ENCODE peak calls at places on chromosomes 12 and 14, in nine cellular contexts. Z, E, G, V, R, X, U, I and A are unnamed samples.

GRCh38 chr14:68262567-68262966 is 443.0 kb downstream of the RAD51B start:
- DNase-seq in R (no peak), I (no peak), G (no peak), U (no peak), V (no peak), Z (no peak), E (no peak), X (no peak), A (no peak)

GRCh38 chr14:32709072-32709471 is 229.6 kb upstream of the NPAS3 start:
- DNase-seq in E (peak; percentile 95), R (no peak), G (peak; percentile 94), U (no peak), I (no peak), V (no peak), Z (peak; percentile 90), X (no peak), A (peak; percentile 24)

GRCh38 chr14:86462193-86462592 is 932.2 kb downstream of the FLRT2 start:
- DNase-seq in U (peak; percentile 50), Z (peak; percentile 6), G (peak; percentile 3), R (no peak), V (no peak), X (no peak), I (peak; percentile 87), E (no peak), A (peak; percentile 16)

GRCh38 chr12:116318738-116319050 is 41.2 kb upstream of the MED13L start:
- DNase-seq in I (no peak), U (no peak), E (no peak), V (no peak), Z (no peak), X (no peak), R (no peak), G (no peak), A (peak; percentile 59)

GRCh38 chr14:76337619-76338545 is 38.1 kb upstream of the ESRRB start:
- DNase-seq in E (no peak), G (no peak), X (no peak), R (no peak), U (no peak), V (no peak), I (no peak), Z (peak; percentile 17), A (no peak)

GRCh38 chr12:89051065-89051677 is 301.1 kb downstream of the DUSP6 start:
- DNase-seq in V (no peak), X (peak; percentile 70), E (peak; percentile 44), Z (peak; percentile 77), I (peak; percentile 76), U (peak; percentile 72), G (peak; percentile 57), R (peak; percentile 53), A (peak; percentile 68)

GRCh38 chr14:77041837-77042557 is 13.5 kb upstream of the IRF2BPL start:
- DNase-seq in X (no peak), I (no peak), R (no peak), U (no peak), Z (peak; percentile 95), G (peak; percentile 98), E (peak; percentile 98), V (no peak), A (peak; percentile 59)

GRCh38 chr12:111964935-111965334 is 48.0 kb downstream of the TMEM116 start:
- DNase-seq in V (no peak), E (no peak), Z (no peak), U (no peak), R (no peak), G (no peak), I (no peak), X (no peak), A (no peak)

GRCh38 chr14:81471062-81471461 is 62.6 kb downstream of the SEL1L start:
- DNase-seq in G (no peak), U (no peak), R (no peak), V (no peak), E (no peak), X (no peak), Z (no peak), I (peak; percentile 81), A (no peak)

GRCh38 chr12:54421175-54421872 is 2.3 kb upstream of the ITGA5 start:
- DNase-seq in U (no peak), V (no peak), Z (peak; percentile 70), X (no peak), E (peak; percentile 23), I (no peak), G (peak; percentile 50), R (peak; percentile 34), A (no peak)

GRCh38 chr12:19428261-19428660 is 11.0 kb upstream of the AEBP2 start:
- DNase-seq in I (no peak), U (no peak), Z (peak; percentile 13), E (peak; percentile 22), V (no peak), G (peak; percentile 27), R (no peak), X (no peak), A (no peak)

GRCh38 chr14:49512147-49512551 is 74.0 kb downstream of the RPS29 start:
- DNase-seq in V (no peak), U (no peak), X (peak; percentile 16), G (peak; percentile 95), E (peak; percentile 94), Z (peak; percentile 92), I (no peak), R (peak; percentile 94), A (no peak)

DNA sequence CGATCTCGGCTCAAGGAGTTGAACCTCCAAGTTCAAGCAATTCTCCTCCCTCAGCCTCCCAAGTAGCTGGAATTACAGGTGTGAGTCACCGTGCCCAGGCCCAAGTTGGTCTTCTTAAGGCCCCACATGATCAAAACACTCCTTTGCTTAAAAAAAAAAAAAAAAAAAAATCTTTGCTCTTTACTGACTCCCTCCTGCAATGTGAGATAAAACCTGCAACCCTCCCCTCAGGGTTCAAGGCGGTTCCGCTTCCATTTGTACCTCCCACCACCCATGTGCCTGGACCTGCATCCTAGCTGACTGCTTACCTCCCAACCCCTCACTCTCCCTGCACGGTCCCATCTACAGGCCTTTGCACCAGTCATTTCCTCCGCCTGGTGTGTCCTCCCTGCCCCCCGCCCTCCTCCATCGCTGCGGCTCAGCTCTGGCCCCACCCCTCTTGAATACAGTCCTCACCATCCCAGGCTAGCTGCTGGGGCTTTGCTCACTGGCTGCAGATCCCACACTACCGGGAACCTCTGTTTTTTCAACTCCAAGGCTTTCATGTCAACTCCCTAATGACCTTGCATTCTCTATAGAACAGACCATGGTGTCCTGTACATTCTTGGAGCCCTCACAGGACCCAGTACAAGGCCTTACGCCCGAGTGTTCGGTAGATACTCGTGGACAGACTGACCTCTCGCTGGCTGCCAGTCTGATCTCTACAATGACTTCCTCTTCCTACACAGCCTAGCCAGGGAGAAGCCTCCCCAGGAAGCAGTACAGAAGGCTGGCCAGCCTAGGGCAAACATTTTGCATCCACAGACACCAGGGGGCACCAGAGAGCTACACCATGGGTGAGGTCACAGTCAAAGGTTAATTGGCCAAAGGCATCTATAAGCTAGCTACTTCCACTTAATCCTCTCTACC is 14.2 kb upstream of the PNMA1 start:
- DNase-seq in Z (peak; percentile 77), E (no peak), X (peak; percentile 61), G (peak; percentile 47), U (peak; percentile 88), R (peak; percentile 66), I (peak; percentile 95), V (peak; percentile 97), A (peak; percentile 88)
- H3K4me2 ChIP-seq in Z (no peak overlapping the region), E (peak overlapping the region; percentile 28), X (no peak overlapping the region), G (no peak overlapping the region), U (no peak overlapping the region), R (peak overlapping the region; percentile 58), I (no peak overlapping the region), V (no peak overlapping the region), A (no peak overlapping the region)

DNA sequence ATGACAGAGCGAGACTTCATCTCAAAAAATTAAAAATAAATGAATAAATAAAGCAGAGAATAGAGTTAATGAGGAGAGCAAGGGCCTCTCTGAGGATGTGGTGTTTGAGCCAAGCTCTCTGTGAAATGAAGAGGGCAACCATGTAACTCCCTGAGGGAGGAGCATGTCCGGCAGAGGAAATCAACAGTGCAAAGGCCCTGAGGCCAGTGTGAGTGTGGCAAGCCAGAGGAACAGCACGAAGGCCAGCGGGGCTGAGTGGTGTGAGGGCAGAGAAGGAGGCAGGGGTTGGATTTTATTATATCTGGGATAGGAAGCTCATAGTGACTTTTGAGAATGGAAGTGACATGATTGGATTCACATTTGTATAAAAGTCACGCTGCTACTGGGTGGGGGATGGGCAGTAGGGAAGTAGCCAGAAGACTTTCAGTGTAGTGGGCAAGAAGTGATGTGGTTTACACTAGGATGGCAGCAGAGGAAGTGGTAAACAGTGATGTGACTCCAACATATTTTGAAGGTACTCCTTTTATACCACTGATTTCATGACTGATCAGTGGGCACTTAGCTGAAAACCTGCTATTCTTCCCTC is 10.3 kb upstream of the LRP1-AS start:
- DNase-seq in V (no peak), X (no peak), Z (no peak), E (no peak), G (no peak), R (no peak), I (no peak), U (no peak), A (no peak)
- H4K20me1 ChIP-seq in V (peaks cover 3% of the 10 kb centered on the region), X (no peaks in the 10 kb centered on the region), Z (no peaks in the 10 kb centered on the region), E (peaks cover 88% of the 10 kb centered on the region), G (no peaks in the 10 kb centered on the region), R (no peaks in the 10 kb centered on the region), I (no peaks in the 10 kb centered on the region), U (no peaks in the 10 kb centered on the region), A (no peaks in the 10 kb centered on the region)

GRCh38 chr12:110637869-110638441 is 24.0 kb downstream of the TCTN1 start:
- DNase-seq in I (no peak), R (no peak), E (no peak), U (no peak), Z (no peak), V (no peak), G (peak; percentile 16), X (no peak), A (no peak)

GRCh38 chr12:110638792-110639191 is 24.9 kb downstream of the TCTN1 start:
- DNase-seq in E (no peak), R (no peak), I (no peak), X (no peak), G (no peak), U (no peak), V (no peak), Z (no peak), A (no peak)

GRCh38 chr12:110639336-110640178 is 25.6 kb downstream of the TCTN1 start:
- DNase-seq in V (no peak), U (no peak), R (no peak), G (peak; percentile 88), Z (peak; percentile 78), I (no peak), X (no peak), E (peak; percentile 86), A (no peak)

GRCh38 chr12:110636516-110636915 is 22.6 kb downstream of the TCTN1 start:
- DNase-seq in R (no peak), E (no peak), G (no peak), Z (no peak), U (no peak), I (no peak), X (no peak), V (no peak), A (no peak)

DNA sequence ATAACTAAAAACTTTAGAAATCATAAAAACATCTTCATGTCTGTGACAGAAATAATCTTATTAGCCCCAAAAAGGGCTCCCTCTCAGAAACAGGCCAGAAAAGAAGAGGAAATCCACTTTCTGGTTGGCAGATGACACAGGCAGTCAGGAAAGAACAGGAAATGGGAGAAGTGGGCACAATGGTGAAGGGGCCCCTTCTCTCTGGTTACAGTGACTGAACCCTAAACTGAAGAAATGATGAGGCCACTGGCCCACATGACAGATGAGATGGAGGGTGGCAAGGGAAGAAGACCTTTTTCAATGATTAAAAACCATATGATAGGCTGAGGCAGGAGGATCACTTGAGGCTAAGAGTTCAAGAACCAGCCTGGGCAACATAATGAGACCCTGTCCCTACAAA is 21.1 kb downstream of the TCTN1 start:
- DNase-seq in U (no peak), E (no peak), R (no peak), V (no peak), G (no peak), I (no peak), X (no peak), Z (no peak), A (no peak)
- H3K4me2 ChIP-seq in U (no peak overlapping the region), E (no peak overlapping the region), R (no peak overlapping the region), V (no peak overlapping the region), G (no peak overlapping the region), I (no peak overlapping the region), X (no peak overlapping the region), Z (no peak overlapping the region), A (no peak overlapping the region)

GRCh38 chr14:105092124-105092911 is 27.1 kb upstream of the GPR132 start:
- DNase-seq in G (no peak), E (no peak), V (peak; percentile 63), I (no peak), X (no peak), U (peak; percentile 26), Z (peak; percentile 61), R (no peak), A (peak; percentile 79)
- H4K20me1 ChIP-seq in G (no peaks in the 10 kb centered on the region), E (peaks cover 16% of the 10 kb centered on the region), V (peaks cover 5% of the 10 kb centered on the region), I (peaks cover 21% of the 10 kb centered on the region), X (no peaks in the 10 kb centered on the region), U (peaks cover 36% of the 10 kb centered on the region), Z (no peaks in the 10 kb centered on the region), R (no peaks in the 10 kb centered on the region), A (peaks cover 8% of the 10 kb centered on the region)